ENCODE peak calls at places on chromosomes 1 and 21, in nine cellular contexts. One of them, this sample, is unnamed.

GRCh38 chr1:85607126-85607912 is 26.8 kb downstream of the CCN1 start:
- DNase-seq in astrocyte of the cerebellum: peak; percentile 100
- DNase-seq in mesenchymal stem cell: peak; percentile 97
- DNase-seq in foreskin melanocyte: peak; percentile 64
- DNase-seq in activated T-cell treated with anti-CD3 and anti-CD28 coated beads for 1 hour: no peak
- DNase-seq in stimulated activated CD8-positive, alpha-beta memory T cell treated with anti-CD3 and anti-CD28 coated beads, Interleukin-15, amount 100 ng/mL, for 24 hours: no peak
- DNase-seq in HTR-8/SVneo: peak; percentile 81
- DNase-seq in adrenal gland: no peak
- DNase-seq in amniotic stem cell: peak; percentile 90
- DNase-seq in this sample: peak; percentile 100

GRCh38 chr1:110188116-110188618 is 21.9 kb upstream of the KCNC4 start:
- DNase-seq in astrocyte of the cerebellum: no peak
- DNase-seq in mesenchymal stem cell: peak; percentile 32
- DNase-seq in foreskin melanocyte: peak; percentile 87
- DNase-seq in activated T-cell treated with anti-CD3 and anti-CD28 coated beads for 1 hour: no peak
- DNase-seq in stimulated activated CD8-positive, alpha-beta memory T cell treated with anti-CD3 and anti-CD28 coated beads, Interleukin-15, amount 100 ng/mL, for 24 hours: no peak
- DNase-seq in HTR-8/SVneo: peak; percentile 31
- DNase-seq in adrenal gland: no peak
- DNase-seq in amniotic stem cell: no peak
- DNase-seq in this sample: no peak

GRCh38 chr1:43956234-43956633 is 9.5 kb downstream of the IPO13 start:
- DNase-seq in astrocyte of the cerebellum: no peak
- DNase-seq in mesenchymal stem cell: no peak
- DNase-seq in foreskin melanocyte: no peak
- DNase-seq in activated T-cell treated with anti-CD3 and anti-CD28 coated beads for 1 hour: no peak
- DNase-seq in stimulated activated CD8-positive, alpha-beta memory T cell treated with anti-CD3 and anti-CD28 coated beads, Interleukin-15, amount 100 ng/mL, for 24 hours: no peak
- DNase-seq in HTR-8/SVneo: no peak
- DNase-seq in adrenal gland: no peak
- DNase-seq in amniotic stem cell: no peak
- DNase-seq in this sample: no peak

GRCh38 chr1:155179107-155180031 is 5.7 kb downstream of the TRIM46 start:
- DNase-seq in astrocyte of the cerebellum: no peak
- DNase-seq in mesenchymal stem cell: no peak
- DNase-seq in foreskin melanocyte: no peak
- DNase-seq in activated T-cell treated with anti-CD3 and anti-CD28 coated beads for 1 hour: no peak
- DNase-seq in stimulated activated CD8-positive, alpha-beta memory T cell treated with anti-CD3 and anti-CD28 coated beads, Interleukin-15, amount 100 ng/mL, for 24 hours: no peak
- DNase-seq in HTR-8/SVneo: no peak
- DNase-seq in adrenal gland: peak; percentile 21
- DNase-seq in amniotic stem cell: no peak
- DNase-seq in this sample: no peak

GRCh38 chr1:217090073-217090911 is 367.1 kb upstream of the ESRRG start:
- DNase-seq in astrocyte of the cerebellum: no peak
- DNase-seq in mesenchymal stem cell: no peak
- DNase-seq in foreskin melanocyte: no peak
- DNase-seq in activated T-cell treated with anti-CD3 and anti-CD28 coated beads for 1 hour: no peak
- DNase-seq in stimulated activated CD8-positive, alpha-beta memory T cell treated with anti-CD3 and anti-CD28 coated beads, Interleukin-15, amount 100 ng/mL, for 24 hours: no peak
- DNase-seq in HTR-8/SVneo: no peak
- DNase-seq in adrenal gland: peak; percentile 23
- DNase-seq in amniotic stem cell: no peak
- DNase-seq in this sample: no peak

GRCh38 chr1:119279441-119280415 is 88.9 kb upstream of the HAO2 start:
- DNase-seq in astrocyte of the cerebellum: peak; percentile 86
- DNase-seq in mesenchymal stem cell: no peak
- DNase-seq in foreskin melanocyte: peak; percentile 16
- DNase-seq in activated T-cell treated with anti-CD3 and anti-CD28 coated beads for 1 hour: no peak
- DNase-seq in stimulated activated CD8-positive, alpha-beta memory T cell treated with anti-CD3 and anti-CD28 coated beads, Interleukin-15, amount 100 ng/mL, for 24 hours: no peak
- DNase-seq in HTR-8/SVneo: peak; percentile 30
- DNase-seq in adrenal gland: peak; percentile 57
- DNase-seq in amniotic stem cell: peak; percentile 28
- DNase-seq in this sample: peak; percentile 85

GRCh38 chr1:15617874-15618684 is 821 bp downstream of the DDI2 start:
- DNase-seq in astrocyte of the cerebellum: no peak
- DNase-seq in mesenchymal stem cell: peak; percentile 41
- DNase-seq in foreskin melanocyte: peak; percentile 19
- DNase-seq in activated T-cell treated with anti-CD3 and anti-CD28 coated beads for 1 hour: peak; percentile 10
- DNase-seq in stimulated activated CD8-positive, alpha-beta memory T cell treated with anti-CD3 and anti-CD28 coated beads, Interleukin-15, amount 100 ng/mL, for 24 hours: peak; percentile 15
- DNase-seq in HTR-8/SVneo: peak; percentile 21
- DNase-seq in adrenal gland: peak; percentile 51
- DNase-seq in amniotic stem cell: no peak
- DNase-seq in this sample: no peak

GRCh38 chr1:205335692-205336091 is 14.1 kb upstream of the NUAK2 start:
- DNase-seq in astrocyte of the cerebellum: no peak
- DNase-seq in mesenchymal stem cell: peak; percentile 72
- DNase-seq in foreskin melanocyte: peak; percentile 61
- DNase-seq in activated T-cell treated with anti-CD3 and anti-CD28 coated beads for 1 hour: peak; percentile 77
- DNase-seq in stimulated activated CD8-positive, alpha-beta memory T cell treated with anti-CD3 and anti-CD28 coated beads, Interleukin-15, amount 100 ng/mL, for 24 hours: peak; percentile 45
- DNase-seq in HTR-8/SVneo: peak; percentile 87
- DNase-seq in adrenal gland: peak; percentile 91
- DNase-seq in amniotic stem cell: no peak
- DNase-seq in this sample: no peak

GRCh38 chr1:56963667-56964066 is 2.1 kb downstream of the C8B start:
- DNase-seq in astrocyte of the cerebellum: no peak
- DNase-seq in mesenchymal stem cell: no peak
- DNase-seq in foreskin melanocyte: no peak
- DNase-seq in activated T-cell treated with anti-CD3 and anti-CD28 coated beads for 1 hour: no peak
- DNase-seq in stimulated activated CD8-positive, alpha-beta memory T cell treated with anti-CD3 and anti-CD28 coated beads, Interleukin-15, amount 100 ng/mL, for 24 hours: no peak
- DNase-seq in HTR-8/SVneo: no peak
- DNase-seq in adrenal gland: no peak
- DNase-seq in amniotic stem cell: no peak
- DNase-seq in this sample: no peak

GRCh38 chr1:177650947-177651346 is 318.9 kb downstream of the SEC16B start:
- DNase-seq in astrocyte of the cerebellum: no peak
- DNase-seq in mesenchymal stem cell: no peak
- DNase-seq in foreskin melanocyte: no peak
- DNase-seq in activated T-cell treated with anti-CD3 and anti-CD28 coated beads for 1 hour: no peak
- DNase-seq in stimulated activated CD8-positive, alpha-beta memory T cell treated with anti-CD3 and anti-CD28 coated beads, Interleukin-15, amount 100 ng/mL, for 24 hours: no peak
- DNase-seq in HTR-8/SVneo: no peak
- DNase-seq in adrenal gland: no peak
- DNase-seq in amniotic stem cell: no peak
- DNase-seq in this sample: no peak

GRCh38 chr1:29282924-29283803 is 46.8 kb downstream of the PTPRU start:
- DNase-seq in astrocyte of the cerebellum: no peak
- DNase-seq in mesenchymal stem cell: peak; percentile 86
- DNase-seq in foreskin melanocyte: peak; percentile 65
- DNase-seq in activated T-cell treated with anti-CD3 and anti-CD28 coated beads for 1 hour: no peak
- DNase-seq in stimulated activated CD8-positive, alpha-beta memory T cell treated with anti-CD3 and anti-CD28 coated beads, Interleukin-15, amount 100 ng/mL, for 24 hours: no peak
- DNase-seq in HTR-8/SVneo: peak; percentile 31
- DNase-seq in adrenal gland: peak; percentile 75
- DNase-seq in amniotic stem cell: no peak
- DNase-seq in this sample: no peak

GRCh38 chr21:35053356-35054096 is 4.4 kb upstream of the RUNX1 start:
- DNase-seq in astrocyte of the cerebellum: no peak
- DNase-seq in mesenchymal stem cell: peak; percentile 32
- DNase-seq in foreskin melanocyte: no peak
- DNase-seq in activated T-cell treated with anti-CD3 and anti-CD28 coated beads for 1 hour: no peak
- DNase-seq in stimulated activated CD8-positive, alpha-beta memory T cell treated with anti-CD3 and anti-CD28 coated beads, Interleukin-15, amount 100 ng/mL, for 24 hours: no peak
- DNase-seq in HTR-8/SVneo: no peak
- DNase-seq in adrenal gland: no peak
- DNase-seq in amniotic stem cell: no peak
- DNase-seq in this sample: no peak

GRCh38 chr1:192735298-192735697 is 73.5 kb upstream of the RGS2 start:
- DNase-seq in astrocyte of the cerebellum: no peak
- DNase-seq in mesenchymal stem cell: no peak
- DNase-seq in foreskin melanocyte: no peak
- DNase-seq in activated T-cell treated with anti-CD3 and anti-CD28 coated beads for 1 hour: no peak
- DNase-seq in stimulated activated CD8-positive, alpha-beta memory T cell treated with anti-CD3 and anti-CD28 coated beads, Interleukin-15, amount 100 ng/mL, for 24 hours: no peak
- DNase-seq in HTR-8/SVneo: no peak
- DNase-seq in adrenal gland: no peak
- DNase-seq in amniotic stem cell: no peak
- DNase-seq in this sample: no peak

GRCh38 chr1:170168263-170168662 is 22.5 kb downstream of the NTMT2 start:
- DNase-seq in astrocyte of the cerebellum: peak; percentile 36
- DNase-seq in mesenchymal stem cell: peak; percentile 53
- DNase-seq in foreskin melanocyte: no peak
- DNase-seq in activated T-cell treated with anti-CD3 and anti-CD28 coated beads for 1 hour: no peak
- DNase-seq in stimulated activated CD8-positive, alpha-beta memory T cell treated with anti-CD3 and anti-CD28 coated beads, Interleukin-15, amount 100 ng/mL, for 24 hours: no peak
- DNase-seq in HTR-8/SVneo: peak; percentile 8
- DNase-seq in adrenal gland: no peak
- DNase-seq in amniotic stem cell: no peak
- DNase-seq in this sample: peak; percentile 15

GRCh38 chr1:76868154-76868882 is 1.0 kb downstream of the ST6GALNAC5 start:
- DNase-seq in astrocyte of the cerebellum: no peak
- DNase-seq in mesenchymal stem cell: peak; percentile 14
- DNase-seq in foreskin melanocyte: peak; percentile 13
- DNase-seq in activated T-cell treated with anti-CD3 and anti-CD28 coated beads for 1 hour: no peak
- DNase-seq in stimulated activated CD8-positive, alpha-beta memory T cell treated with anti-CD3 and anti-CD28 coated beads, Interleukin-15, amount 100 ng/mL, for 24 hours: no peak
- DNase-seq in HTR-8/SVneo: peak; percentile 11
- DNase-seq in adrenal gland: peak; percentile 52
- DNase-seq in amniotic stem cell: no peak
- DNase-seq in this sample: no peak

GRCh38 chr1:99218999-99219398 is 45.3 kb upstream of the PLPPR4 start:
- DNase-seq in astrocyte of the cerebellum: no peak
- DNase-seq in mesenchymal stem cell: no peak
- DNase-seq in foreskin melanocyte: no peak
- DNase-seq in activated T-cell treated with anti-CD3 and anti-CD28 coated beads for 1 hour: no peak
- DNase-seq in stimulated activated CD8-positive, alpha-beta memory T cell treated with anti-CD3 and anti-CD28 coated beads, Interleukin-15, amount 100 ng/mL, for 24 hours: no peak
- DNase-seq in HTR-8/SVneo: no peak
- DNase-seq in adrenal gland: no peak
- DNase-seq in amniotic stem cell: no peak
- DNase-seq in this sample: no peak

GRCh38 chr1:167425482-167425881 is 92.8 kb downstream of the CD247 start:
- DNase-seq in astrocyte of the cerebellum: no peak
- DNase-seq in mesenchymal stem cell: no peak
- DNase-seq in foreskin melanocyte: no peak
- DNase-seq in activated T-cell treated with anti-CD3 and anti-CD28 coated beads for 1 hour: no peak
- DNase-seq in stimulated activated CD8-positive, alpha-beta memory T cell treated with anti-CD3 and anti-CD28 coated beads, Interleukin-15, amount 100 ng/mL, for 24 hours: no peak
- DNase-seq in HTR-8/SVneo: no peak
- DNase-seq in adrenal gland: no peak
- DNase-seq in amniotic stem cell: no peak
- DNase-seq in this sample: no peak

GRCh38 chr1:81525085-81525484 is 275.6 kb upstream of the ADGRL2 start:
- DNase-seq in astrocyte of the cerebellum: no peak
- DNase-seq in mesenchymal stem cell: no peak
- DNase-seq in foreskin melanocyte: no peak
- DNase-seq in activated T-cell treated with anti-CD3 and anti-CD28 coated beads for 1 hour: no peak
- DNase-seq in stimulated activated CD8-positive, alpha-beta memory T cell treated with anti-CD3 and anti-CD28 coated beads, Interleukin-15, amount 100 ng/mL, for 24 hours: no peak
- DNase-seq in HTR-8/SVneo: no peak
- DNase-seq in adrenal gland: no peak
- DNase-seq in amniotic stem cell: no peak
- DNase-seq in this sample: no peak

GRCh38 chr1:53068314-53069084 is 6.5 kb downstream of the PODN start:
- DNase-seq in astrocyte of the cerebellum: no peak
- DNase-seq in mesenchymal stem cell: no peak
- DNase-seq in foreskin melanocyte: no peak
- DNase-seq in activated T-cell treated with anti-CD3 and anti-CD28 coated beads for 1 hour: no peak
- DNase-seq in stimulated activated CD8-positive, alpha-beta memory T cell treated with anti-CD3 and anti-CD28 coated beads, Interleukin-15, amount 100 ng/mL, for 24 hours: no peak
- DNase-seq in HTR-8/SVneo: no peak
- DNase-seq in adrenal gland: no peak
- DNase-seq in amniotic stem cell: no peak
- DNase-seq in this sample: no peak

GRCh38 chr1:69766431-69766830 is 198.7 kb downstream of the LRRC7 start:
- DNase-seq in astrocyte of the cerebellum: no peak
- DNase-seq in mesenchymal stem cell: no peak
- DNase-seq in foreskin melanocyte: no peak
- DNase-seq in activated T-cell treated with anti-CD3 and anti-CD28 coated beads for 1 hour: no peak
- DNase-seq in stimulated activated CD8-positive, alpha-beta memory T cell treated with anti-CD3 and anti-CD28 coated beads, Interleukin-15, amount 100 ng/mL, for 24 hours: no peak
- DNase-seq in HTR-8/SVneo: no peak
- DNase-seq in adrenal gland: no peak
- DNase-seq in amniotic stem cell: no peak
- DNase-seq in this sample: no peak

GRCh38 chr1:105204836-105205371 is 1455.2 kb downstream of the AMY1C start:
- DNase-seq in astrocyte of the cerebellum: no peak
- DNase-seq in mesenchymal stem cell: no peak
- DNase-seq in foreskin melanocyte: no peak
- DNase-seq in activated T-cell treated with anti-CD3 and anti-CD28 coated beads for 1 hour: no peak
- DNase-seq in stimulated activated CD8-positive, alpha-beta memory T cell treated with anti-CD3 and anti-CD28 coated beads, Interleukin-15, amount 100 ng/mL, for 24 hours: no peak
- DNase-seq in HTR-8/SVneo: no peak
- DNase-seq in adrenal gland: no peak
- DNase-seq in amniotic stem cell: no peak
- DNase-seq in this sample: no peak

GRCh38 chr1:39272027-39272790 is 67.7 kb downstream of the MACF1 start:
- DNase-seq in astrocyte of the cerebellum: no peak
- DNase-seq in mesenchymal stem cell: peak; percentile 83
- DNase-seq in foreskin melanocyte: no peak
- DNase-seq in activated T-cell treated with anti-CD3 and anti-CD28 coated beads for 1 hour: no peak
- DNase-seq in stimulated activated CD8-positive, alpha-beta memory T cell treated with anti-CD3 and anti-CD28 coated beads, Interleukin-15, amount 100 ng/mL, for 24 hours: no peak
- DNase-seq in HTR-8/SVneo: no peak
- DNase-seq in adrenal gland: no peak
- DNase-seq in amniotic stem cell: no peak
- DNase-seq in this sample: no peak

GRCh38 chr21:32572574-32573420 is 12.5 kb downstream of the TCP10L start:
- DNase-seq in astrocyte of the cerebellum: no peak
- DNase-seq in mesenchymal stem cell: no peak
- DNase-seq in foreskin melanocyte: no peak
- DNase-seq in activated T-cell treated with anti-CD3 and anti-CD28 coated beads for 1 hour: no peak
- DNase-seq in stimulated activated CD8-positive, alpha-beta memory T cell treated with anti-CD3 and anti-CD28 coated beads, Interleukin-15, amount 100 ng/mL, for 24 hours: no peak
- DNase-seq in HTR-8/SVneo: no peak
- DNase-seq in adrenal gland: no peak
- DNase-seq in amniotic stem cell: no peak
- DNase-seq in this sample: no peak

GRCh38 chr1:109488696-109489095 is 5.0 kb downstream of the ATXN7L2 start:
- DNase-seq in astrocyte of the cerebellum: no peak
- DNase-seq in mesenchymal stem cell: no peak
- DNase-seq in foreskin melanocyte: no peak
- DNase-seq in activated T-cell treated with anti-CD3 and anti-CD28 coated beads for 1 hour: no peak
- DNase-seq in stimulated activated CD8-positive, alpha-beta memory T cell treated with anti-CD3 and anti-CD28 coated beads, Interleukin-15, amount 100 ng/mL, for 24 hours: no peak
- DNase-seq in HTR-8/SVneo: no peak
- DNase-seq in adrenal gland: no peak
- DNase-seq in amniotic stem cell: no peak
- DNase-seq in this sample: no peak

GRCh38 chr1:162709870-162710269 is 77.6 kb downstream of the DDR2 start:
- DNase-seq in astrocyte of the cerebellum: no peak
- DNase-seq in mesenchymal stem cell: no peak
- DNase-seq in foreskin melanocyte: no peak
- DNase-seq in activated T-cell treated with anti-CD3 and anti-CD28 coated beads for 1 hour: no peak
- DNase-seq in stimulated activated CD8-positive, alpha-beta memory T cell treated with anti-CD3 and anti-CD28 coated beads, Interleukin-15, amount 100 ng/mL, for 24 hours: no peak
- DNase-seq in HTR-8/SVneo: no peak
- DNase-seq in adrenal gland: no peak
- DNase-seq in amniotic stem cell: no peak
- DNase-seq in this sample: no peak

GRCh38 chr1:162560303-162561036 is 1.1 kb upstream of the UAP1 start:
- DNase-seq in astrocyte of the cerebellum: no peak
- DNase-seq in mesenchymal stem cell: peak; percentile 32
- DNase-seq in foreskin melanocyte: no peak
- DNase-seq in activated T-cell treated with anti-CD3 and anti-CD28 coated beads for 1 hour: no peak
- DNase-seq in stimulated activated CD8-positive, alpha-beta memory T cell treated with anti-CD3 and anti-CD28 coated beads, Interleukin-15, amount 100 ng/mL, for 24 hours: no peak
- DNase-seq in HTR-8/SVneo: no peak
- DNase-seq in adrenal gland: no peak
- DNase-seq in amniotic stem cell: no peak
- DNase-seq in this sample: no peak

GRCh38 chr1:197745911-197746310 is 29.4 kb downstream of the DENND1B start:
- DNase-seq in astrocyte of the cerebellum: no peak
- DNase-seq in mesenchymal stem cell: no peak
- DNase-seq in foreskin melanocyte: no peak
- DNase-seq in activated T-cell treated with anti-CD3 and anti-CD28 coated beads for 1 hour: no peak
- DNase-seq in stimulated activated CD8-positive, alpha-beta memory T cell treated with anti-CD3 and anti-CD28 coated beads, Interleukin-15, amount 100 ng/mL, for 24 hours: no peak
- DNase-seq in HTR-8/SVneo: no peak
- DNase-seq in adrenal gland: no peak
- DNase-seq in amniotic stem cell: no peak
- DNase-seq in this sample: no peak

GRCh38 chr1:200157718-200158117 is 130.2 kb downstream of the NR5A2 start:
- DNase-seq in astrocyte of the cerebellum: no peak
- DNase-seq in mesenchymal stem cell: no peak
- DNase-seq in foreskin melanocyte: no peak
- DNase-seq in activated T-cell treated with anti-CD3 and anti-CD28 coated beads for 1 hour: no peak
- DNase-seq in stimulated activated CD8-positive, alpha-beta memory T cell treated with anti-CD3 and anti-CD28 coated beads, Interleukin-15, amount 100 ng/mL, for 24 hours: no peak
- DNase-seq in HTR-8/SVneo: no peak
- DNase-seq in adrenal gland: no peak
- DNase-seq in amniotic stem cell: no peak
- DNase-seq in this sample: no peak

GRCh38 chr1:43285269-43285986 is at the start of gene C1orf210:
- DNase-seq in astrocyte of the cerebellum: no peak
- DNase-seq in mesenchymal stem cell: no peak
- DNase-seq in foreskin melanocyte: no peak
- DNase-seq in activated T-cell treated with anti-CD3 and anti-CD28 coated beads for 1 hour: no peak
- DNase-seq in stimulated activated CD8-positive, alpha-beta memory T cell treated with anti-CD3 and anti-CD28 coated beads, Interleukin-15, amount 100 ng/mL, for 24 hours: no peak
- DNase-seq in HTR-8/SVneo: no peak
- DNase-seq in adrenal gland: no peak
- DNase-seq in amniotic stem cell: no peak
- DNase-seq in this sample: no peak

GRCh38 chr1:50106095-50106761 is 2.5 kb upstream of the ELAVL4 start:
- DNase-seq in astrocyte of the cerebellum: no peak
- DNase-seq in mesenchymal stem cell: no peak
- DNase-seq in foreskin melanocyte: no peak
- DNase-seq in activated T-cell treated with anti-CD3 and anti-CD28 coated beads for 1 hour: no peak
- DNase-seq in stimulated activated CD8-positive, alpha-beta memory T cell treated with anti-CD3 and anti-CD28 coated beads, Interleukin-15, amount 100 ng/mL, for 24 hours: no peak
- DNase-seq in HTR-8/SVneo: no peak
- DNase-seq in adrenal gland: no peak
- DNase-seq in amniotic stem cell: no peak
- DNase-seq in this sample: no peak